ENCODE peak calls at places on chromosomes 3 and 15, in four cellular contexts. One of them, this sample, is unnamed.

GRCh38 chr3:43894176-43895049 is 203.7 kb downstream of the ABHD5 start:
- DNase-seq in HepG2: no peak
- DNase-seq in HCT116: peak; percentile 22
- DNase-seq in K562: peak; percentile 63
- DNase-seq in this sample: no peak

GRCh38 chr3:39972508-39972907 is 163.1 kb downstream of the MYRIP start:
- DNase-seq in HepG2: no peak
- DNase-seq in K562: no peak
- DNase-seq in HCT116: no peak
- DNase-seq in this sample: no peak

GRCh38 chr15:99732711-99733267 is 448 bp downstream of the LYSMD4 start:
- DNase-seq in HepG2: no peak
- DNase-seq in HCT116: no peak
- DNase-seq in K562: peak; percentile 60
- DNase-seq in this sample: peak; percentile 57

GRCh38 chr15:101615414-101615985 is 36.7 kb downstream of the TM2D3 start:
- DNase-seq in HCT116: no peak
- DNase-seq in K562: no peak
- DNase-seq in HepG2: no peak
- DNase-seq in this sample: no peak

GRCh38 chr15:76932090-76932966 is 779 bp downstream of the RCN2 start:
- DNase-seq in HepG2: no peak
- DNase-seq in K562: no peak
- DNase-seq in HCT116: no peak
- DNase-seq in this sample: no peak

GRCh38 chr3:183189641-183190040 is 27.1 kb upstream of the LAMP3 start:
- DNase-seq in K562: no peak
- DNase-seq in HepG2: no peak
- DNase-seq in HCT116: no peak
- DNase-seq in this sample: no peak

GRCh38 chr3:65713016-65713415 is 325.7 kb downstream of the MAGI1 start:
- DNase-seq in HepG2: no peak
- DNase-seq in HCT116: no peak
- DNase-seq in K562: no peak
- DNase-seq in this sample: no peak

GRCh38 chr3:71371282-71371681 is 212.2 kb downstream of the FOXP1 start:
- DNase-seq in HCT116: no peak
- DNase-seq in HepG2: no peak
- DNase-seq in K562: no peak
- DNase-seq in this sample: no peak

GRCh38 chr3:186257866-186258265 is 104.2 kb downstream of the DGKG start:
- DNase-seq in K562: no peak
- DNase-seq in HCT116: no peak
- DNase-seq in HepG2: no peak
- DNase-seq in this sample: no peak

GRCh38 chr3:100454684-100455083 is 37.7 kb upstream of the TMEM45A start:
- DNase-seq in HepG2: peak; percentile 16
- DNase-seq in K562: peak; percentile 15
- DNase-seq in HCT116: no peak
- DNase-seq in this sample: no peak

GRCh38 chr15:92936693-92937092 is 36.6 kb downstream of the CHD2 start:
- DNase-seq in K562: no peak
- DNase-seq in HCT116: no peak
- DNase-seq in HepG2: no peak
- DNase-seq in this sample: no peak

GRCh38 chr3:56115698-56116097 is 352.6 kb downstream of the ERC2 start:
- DNase-seq in K562: no peak
- DNase-seq in HCT116: no peak
- DNase-seq in HepG2: no peak
- DNase-seq in this sample: no peak

GRCh38 chr3:173553635-173554280 is 156.2 kb downstream of the NLGN1 start:
- DNase-seq in HepG2: peak; percentile 10
- DNase-seq in K562: peak; percentile 9
- DNase-seq in HCT116: peak; percentile 31
- DNase-seq in this sample: peak; percentile 26

GRCh38 chr3:171407746-171408145 is 52.5 kb downstream of the TNIK start:
- DNase-seq in HepG2: no peak
- DNase-seq in HCT116: no peak
- DNase-seq in K562: peak; percentile 16
- DNase-seq in this sample: no peak

GRCh38 chr15:33101036-33101435 is 93.5 kb downstream of the FMN1 start:
- DNase-seq in HCT116: no peak
- DNase-seq in HepG2: no peak
- DNase-seq in K562: no peak
- DNase-seq in this sample: no peak

GRCh38 chr3:148074916-148075315 is 622.8 kb upstream of the AGTR1 start:
- DNase-seq in HCT116: no peak
- DNase-seq in HepG2: no peak
- DNase-seq in K562: no peak
- DNase-seq in this sample: peak; percentile 28

DNA sequence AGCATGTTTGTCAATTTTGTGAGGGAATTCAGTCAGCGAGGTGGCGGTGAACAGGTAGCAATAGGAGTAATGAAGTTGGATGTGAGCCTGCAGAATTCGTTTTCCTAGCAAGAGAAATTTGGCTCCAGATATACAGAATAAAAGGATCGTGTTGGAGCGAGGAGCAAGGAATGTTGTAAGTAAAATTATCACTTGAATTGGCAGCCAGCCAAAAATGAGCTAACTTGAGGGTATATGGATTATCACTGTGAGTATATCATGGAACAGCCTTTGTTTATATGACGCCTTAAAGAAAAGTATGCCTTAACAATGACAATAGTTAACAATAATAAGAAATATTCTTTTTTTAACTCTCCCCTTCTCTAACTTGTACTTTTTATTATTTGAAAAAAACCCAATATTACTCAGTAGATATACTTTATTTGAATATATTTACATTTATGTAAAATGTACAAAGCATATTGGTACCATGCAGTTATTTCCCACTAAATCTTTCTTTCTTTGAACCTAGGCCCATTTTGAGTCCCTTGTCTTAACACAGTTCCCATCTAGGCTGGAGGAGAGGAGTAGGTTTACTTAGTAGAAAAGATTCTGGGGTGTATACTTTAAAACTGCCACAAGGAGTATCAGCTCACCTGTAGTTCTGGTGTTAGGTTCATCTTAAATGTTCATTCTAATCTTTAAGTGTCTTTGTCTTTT is 29.3 kb downstream of the EPHA6 start:
- DNase-seq in K562: no peak
- DNase-seq in HepG2: no peak
- DNase-seq in HCT116: no peak
- DNase-seq in this sample: no peak
- TF ChIP-seq ZBTB33 in K562: no peak
- TF ChIP-seq ZBTB33 in HepG2: no peak
- TF ChIP-seq ZBTB33 in HCT116: no peak
- TF ChIP-seq ZBTB33 in this sample: no peak

GRCh38 chr15:89412906-89413411 is 78.3 kb upstream of the POLG start:
- DNase-seq in HCT116: no peak
- DNase-seq in HepG2: no peak
- DNase-seq in K562: no peak
- DNase-seq in this sample: no peak
- H3K9ac ChIP-seq in HCT116: no peak overlapping the region
- H3K9ac ChIP-seq in HepG2: no peak overlapping the region
- H3K9ac ChIP-seq in K562: no peak overlapping the region
- H3K9ac ChIP-seq in this sample: no peak overlapping the region

DNA sequence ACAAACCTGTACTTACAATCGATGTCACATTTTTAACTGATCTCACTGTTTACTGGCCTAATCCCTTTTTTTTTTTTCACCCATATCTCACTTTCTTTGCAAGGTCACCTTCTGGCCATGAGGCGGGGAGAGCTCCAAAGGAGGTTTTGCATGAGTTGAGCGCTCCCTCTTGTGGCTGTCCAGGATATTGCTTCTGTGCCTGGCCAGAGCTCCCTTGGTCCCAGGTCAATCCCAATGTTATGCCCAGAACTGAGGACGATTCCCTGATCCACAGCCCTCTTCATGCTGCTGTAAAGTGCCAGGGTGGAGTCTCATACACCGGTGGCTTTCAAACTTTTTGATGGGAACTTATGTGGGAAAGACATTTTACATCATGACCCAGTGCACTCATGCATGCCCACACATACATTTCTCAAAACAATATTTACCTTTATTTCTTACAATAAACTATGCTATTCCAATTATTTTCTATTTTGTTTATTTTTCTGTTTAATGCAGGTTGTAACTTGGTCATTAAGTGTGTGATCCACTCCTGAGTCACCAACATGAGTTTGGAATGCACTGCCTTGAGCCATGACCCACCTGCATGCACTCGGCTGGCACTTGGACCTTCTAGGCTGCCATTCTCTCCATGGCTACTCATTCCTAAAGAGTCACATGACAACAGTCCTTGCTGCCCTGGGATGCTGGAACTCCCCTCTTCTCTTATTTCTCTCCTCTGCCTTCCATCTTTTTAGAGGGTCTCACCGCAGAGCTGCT is 9.6 kb upstream of the SST start:
- DNase-seq in HepG2: peak; percentile 73
- DNase-seq in K562: peak; percentile 81
- DNase-seq in HCT116: peak; percentile 64
- DNase-seq in this sample: peak; percentile 65
- TF ChIP-seq ZBTB33 in HepG2: no peak
- TF ChIP-seq ZBTB33 in K562: no peak
- TF ChIP-seq ZBTB33 in HCT116: no peak
- TF ChIP-seq ZBTB33 in this sample: no peak

GRCh38 chr3:73412020-73412419 is 212.7 kb downstream of the PDZRN3 start:
- DNase-seq in HepG2: no peak
- DNase-seq in K562: no peak
- DNase-seq in HCT116: no peak
- DNase-seq in this sample: no peak

GRCh38 chr3:73408597-73408996 is 216.1 kb downstream of the PDZRN3 start:
- DNase-seq in HCT116: no peak
- DNase-seq in K562: no peak
- DNase-seq in HepG2: no peak
- DNase-seq in this sample: no peak

GRCh38 chr3:73407572-73407971 is 217.2 kb downstream of the PDZRN3 start:
- DNase-seq in HepG2: no peak
- DNase-seq in HCT116: no peak
- DNase-seq in K562: no peak
- DNase-seq in this sample: no peak

GRCh38 chr3:73411545-73411944 is 213.2 kb downstream of the PDZRN3 start:
- DNase-seq in HepG2: no peak
- DNase-seq in K562: no peak
- DNase-seq in HCT116: no peak
- DNase-seq in this sample: no peak

DNA sequence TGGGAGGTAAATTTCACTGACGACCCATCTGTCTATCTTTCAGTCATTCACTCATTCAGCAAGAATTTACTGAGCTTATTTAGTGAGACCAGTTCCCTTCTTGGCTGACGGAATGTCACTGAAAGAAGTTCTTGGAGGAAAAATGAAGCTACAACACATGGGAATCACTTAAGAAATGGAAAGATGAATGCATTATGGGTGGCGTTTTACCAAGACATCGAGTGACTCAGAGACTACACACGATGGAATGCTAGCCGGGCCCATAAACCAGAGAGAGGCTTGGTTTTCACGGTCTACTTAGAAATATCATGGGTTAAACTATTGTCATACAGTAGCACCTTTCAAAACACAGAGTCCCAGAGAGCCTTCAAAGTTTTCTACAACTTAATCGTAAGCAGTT is 215.3 kb downstream of the PDZRN3 start:
- DNase-seq in HepG2: no peak
- DNase-seq in K562: no peak
- DNase-seq in HCT116: no peak
- DNase-seq in this sample: no peak
- H3K9ac ChIP-seq in HepG2: no peak overlapping the region
- H3K9ac ChIP-seq in K562: no peak overlapping the region
- H3K9ac ChIP-seq in HCT116: no peak overlapping the region
- H3K9ac ChIP-seq in this sample: no peak overlapping the region

GRCh38 chr15:40746916-40747418 is 8.1 kb downstream of the RMDN3 start:
- DNase-seq in K562: peak; percentile 16
- DNase-seq in HCT116: no peak
- DNase-seq in HepG2: no peak
- DNase-seq in this sample: peak; percentile 31
- TF ChIP-seq ZBTB33 in K562: no peak
- TF ChIP-seq ZBTB33 in HCT116: no peak
- TF ChIP-seq ZBTB33 in HepG2: no peak
- TF ChIP-seq ZBTB33 in this sample: no peak